ENCODE peak calls at places on chromosomes 13 and 19, in five cellular contexts. One of them, this sample, is unnamed.

GRCh38 chr19:3670796-3671679 is 29.2 kb downstream of the PIP5K1C start:
- DNase-seq in lower leg skin: peak
- DNase-seq in tibial artery: peak
- DNase-seq in heart right ventricle: peak
- DNase-seq in stimulated activated CD4-positive, alpha-beta T cell treated with anti-CD3 and anti-CD28 coated beads, Interleukin-4, amount 100 ng/mL, for 4 hours: peak
- DNase-seq in this sample: no peak

GRCh38 chr19:29029271-29029670 is 183.7 kb downstream of the UQCRFS1 start:
- DNase-seq in lower leg skin: no peak
- DNase-seq in stimulated activated CD4-positive, alpha-beta T cell treated with anti-CD3 and anti-CD28 coated beads, Interleukin-4, amount 100 ng/mL, for 4 hours: no peak
- DNase-seq in tibial artery: no peak
- DNase-seq in heart right ventricle: no peak
- DNase-seq in this sample: no peak

GRCh38 chr13:21957833-21958232 is 287.0 kb downstream of the FGF9 start:
- DNase-seq in heart right ventricle: no peak
- DNase-seq in stimulated activated CD4-positive, alpha-beta T cell treated with anti-CD3 and anti-CD28 coated beads, Interleukin-4, amount 100 ng/mL, for 4 hours: no peak
- DNase-seq in tibial artery: no peak
- DNase-seq in lower leg skin: no peak
- DNase-seq in this sample: no peak

GRCh38 chr19:35031072-35031881 is 1.0 kb downstream of the SCN1B start:
- DNase-seq in tibial artery: peak
- DNase-seq in lower leg skin: no peak
- DNase-seq in stimulated activated CD4-positive, alpha-beta T cell treated with anti-CD3 and anti-CD28 coated beads, Interleukin-4, amount 100 ng/mL, for 4 hours: no peak
- DNase-seq in heart right ventricle: no peak
- DNase-seq in this sample: no peak

GRCh38 chr13:93249918-93250306 is 23.3 kb downstream of the GPC6 start:
- DNase-seq in tibial artery: no peak
- DNase-seq in stimulated activated CD4-positive, alpha-beta T cell treated with anti-CD3 and anti-CD28 coated beads, Interleukin-4, amount 100 ng/mL, for 4 hours: no peak
- DNase-seq in heart right ventricle: no peak
- DNase-seq in lower leg skin: no peak
- DNase-seq in this sample: no peak

GRCh38 chr19:11485245-11485837 is 4.5 kb upstream of the ELAVL3 start:
- DNase-seq in lower leg skin: no peak
- DNase-seq in stimulated activated CD4-positive, alpha-beta T cell treated with anti-CD3 and anti-CD28 coated beads, Interleukin-4, amount 100 ng/mL, for 4 hours: no peak
- DNase-seq in heart right ventricle: no peak
- DNase-seq in tibial artery: no peak
- DNase-seq in this sample: no peak

GRCh38 chr13:20303636-20304035 is 71.5 kb upstream of the GJB6 start:
- DNase-seq in heart right ventricle: no peak
- DNase-seq in stimulated activated CD4-positive, alpha-beta T cell treated with anti-CD3 and anti-CD28 coated beads, Interleukin-4, amount 100 ng/mL, for 4 hours: no peak
- DNase-seq in tibial artery: no peak
- DNase-seq in lower leg skin: no peak
- DNase-seq in this sample: no peak

GRCh38 chr13:27621116-27621365 is 651 bp upstream of the POLR1D start:
- DNase-seq in lower leg skin: no peak
- DNase-seq in tibial artery: no peak
- DNase-seq in heart right ventricle: no peak
- DNase-seq in stimulated activated CD4-positive, alpha-beta T cell treated with anti-CD3 and anti-CD28 coated beads, Interleukin-4, amount 100 ng/mL, for 4 hours: no peak
- DNase-seq in this sample: peak

GRCh38 chr19:10517760-10518443 is 655 bp upstream of the S1PR5 start:
- DNase-seq in heart right ventricle: peak
- DNase-seq in stimulated activated CD4-positive, alpha-beta T cell treated with anti-CD3 and anti-CD28 coated beads, Interleukin-4, amount 100 ng/mL, for 4 hours: no peak
- DNase-seq in lower leg skin: no peak
- DNase-seq in tibial artery: no peak
- DNase-seq in this sample: no peak

GRCh38 chr19:47541507-47541906 is 26.6 kb upstream of the NAPA start:
- DNase-seq in lower leg skin: no peak
- DNase-seq in heart right ventricle: no peak
- DNase-seq in stimulated activated CD4-positive, alpha-beta T cell treated with anti-CD3 and anti-CD28 coated beads, Interleukin-4, amount 100 ng/mL, for 4 hours: no peak
- DNase-seq in tibial artery: no peak
- DNase-seq in this sample: no peak

GRCh38 chr19:1453525-1454371 is 3.8 kb downstream of the APC2 start:
- DNase-seq in lower leg skin: no peak
- DNase-seq in stimulated activated CD4-positive, alpha-beta T cell treated with anti-CD3 and anti-CD28 coated beads, Interleukin-4, amount 100 ng/mL, for 4 hours: no peak
- DNase-seq in tibial artery: no peak
- DNase-seq in heart right ventricle: no peak
- DNase-seq in this sample: no peak